ENCODE peak calls at places on chromosomes 12 and 14, in eight cellular contexts. B is G401, O is neural crest cell, K is endothelial cell of umbilical vein, L is germinal center, W is islet precursor cell, Q is renal cortical epithelial cell, P is bronchial epithelial cell. J is an unnamed sample.

GRCh38 chr14:36524220-36524837 is 4.3 kb upstream of the NKX2-1 start:
- DNase-seq in B (no peak), O (no peak), K (no peak), L (no peak), W (no peak), Q (no peak), P (no peak), J (no peak)

GRCh38 chr12:100995201-100995600 is 200.6 kb downstream of the ANO4 start:
- DNase-seq in B (no peak), O (no peak), K (no peak), L (no peak), W (peak), Q (peak), P (peak), J (no peak)

GRCh38 chr12:7935464-7935772 is 569 bp downstream of the SLC2A3 start:
- DNase-seq in B (no peak), O (no peak), K (no peak), L (no peak), W (no peak), Q (no peak), P (no peak), J (no peak)

GRCh38 chr12:27552886-27553560 is 29.0 kb downstream of the PPFIBP1 start:
- DNase-seq in B (no peak), O (peak), K (no peak), L (no peak), W (no peak), Q (peak), P (no peak), J (peak)

GRCh38 chr12:115097406-115097805 is 413.4 kb upstream of the TBX3 start:
- DNase-seq in B (no peak), O (no peak), K (no peak), L (no peak), W (no peak), Q (no peak), P (no peak), J (no peak)

GRCh38 chr12:112183141-112183581 is 57.8 kb downstream of the TRAFD1 start:
- DNase-seq in B (peak), O (no peak), K (peak), L (no peak), W (no peak), Q (peak), P (no peak), J (no peak)

GRCh38 chr12:127241056-127241830 is 1025.7 kb upstream of the TMEM132C start:
- DNase-seq in B (no peak), O (no peak), K (no peak), L (no peak), W (no peak), Q (peak), P (peak), J (no peak)

GRCh38 chr14:21068521-21069387 is 1.4 kb upstream of the ARHGEF40 start:
- DNase-seq in B (peak), O (peak), K (peak), L (peak), W (peak), Q (no peak), P (peak), J (peak)

GRCh38 chr12:49442915-49443314 is 75.7 kb downstream of the SPATS2 start:
- DNase-seq in B (no peak), O (no peak), K (no peak), L (no peak), W (no peak), Q (no peak), P (no peak), J (no peak)

GRCh38 chr12:52332381-52332780 is 11.2 kb upstream of the KRT83 start:
- DNase-seq in B (no peak), O (no peak), K (no peak), L (no peak), W (no peak), Q (no peak), P (no peak), J (no peak)

GRCh38 chr12:123388948-123389559 is 5.1 kb downstream of the KMT5A start:
- DNase-seq in B (no peak), O (no peak), K (no peak), L (no peak), W (no peak), Q (no peak), P (no peak), J (no peak)

GRCh38 chr14:93788307-93788556 is at the start of gene PRIMA1:
- DNase-seq in B (no peak), O (no peak), K (no peak), L (peak), W (no peak), Q (no peak), P (no peak), J (no peak)

GRCh38 chr12:31868980-31869379 is 90.2 kb upstream of the RESF1 start:
- DNase-seq in B (peak), O (no peak), K (peak), L (no peak), W (no peak), Q (peak), P (peak), J (no peak)

GRCh38 chr12:38588618-38589309 is 272.2 kb downstream of the ALG10B start:
- DNase-seq in B (no peak), O (no peak), K (no peak), L (no peak), W (no peak), Q (peak), P (peak), J (no peak)

GRCh38 chr14:24436355-24437019 is 6.1 kb downstream of the SDR39U1 start:
- DNase-seq in B (peak), O (peak), K (peak), L (peak), W (no peak), Q (peak), P (peak), J (peak)

GRCh38 chr14:22748188-22748587 is 18.3 kb upstream of the OXA1L start:
- DNase-seq in B (no peak), O (no peak), K (no peak), L (no peak), W (no peak), Q (no peak), P (no peak), J (no peak)

J was measured in pons.